ENCODE peak calls at places on chromosomes 6 and 20, in ten cellular contexts. L is AG04450; D is GM23338; N is lung; I is right cardiac atrium; J is CD8-positive, alpha-beta memory T cell; G is mucosa of descending colon; O is effector memory CD4-positive, alpha-beta T cell; Q is mammary epithelial cell; B is CD8-positive, alpha-beta T cell. W is an unnamed sample.

GRCh38 chr20:50663095-50663821 is 28.1 kb downstream of the RIPOR3 start:
- DNase-seq in L (no peak), D (peak), N (peak), I (no peak), J (no peak), G (no peak), O (no peak), Q (peak), B (no peak), W (no peak)

GRCh38 chr6:167733740-167734661 is 92.7 kb upstream of the AFDN start:
- DNase-seq in L (no peak), D (no peak), N (no peak), I (no peak), J (no peak), G (no peak), O (no peak), Q (no peak), B (no peak), W (no peak)

GRCh38 chr6:3848380-3848779 is 793 bp upstream of the FAM50B start:
- DNase-seq in L (no peak), D (peak), N (no peak), I (no peak), J (no peak), G (no peak), O (no peak), Q (peak), B (no peak), W (no peak)

GRCh38 chr20:22474215-22474614 is 110.2 kb downstream of the FOXA2 start:
- DNase-seq in L (no peak), D (no peak), N (no peak), I (no peak), J (no peak), G (no peak), O (no peak), Q (no peak), B (no peak), W (no peak)

GRCh38 chr6:111469543-111469942 is 13.5 kb downstream of the REV3L start:
- DNase-seq in L (no peak), D (peak), N (no peak), I (no peak), J (no peak), G (no peak), O (no peak), Q (no peak), B (no peak), W (no peak)

GRCh38 chr6:135496805-135497411 is 632 bp downstream of the AHI1 start:
- DNase-seq in L (no peak), D (no peak), N (no peak), I (no peak), J (no peak), G (no peak), O (no peak), Q (no peak), B (no peak), W (no peak)

GRCh38 chr20:48685300-48685699 is 142.5 kb downstream of the PREX1 start:
- DNase-seq in L (no peak), D (no peak), N (no peak), I (no peak), J (no peak), G (no peak), O (no peak), Q (no peak), B (no peak), W (no peak)

GRCh38 chr6:121520337-121521163 is 85.1 kb downstream of the GJA1 start:
- DNase-seq in L (peak), D (peak), N (no peak), I (no peak), J (no peak), G (no peak), O (no peak), Q (peak), B (no peak), W (no peak)

GRCh38 chr6:161273356-161273751 is 507 bp downstream of the AGPAT4 start:
- DNase-seq in L (no peak), D (no peak), N (no peak), I (no peak), J (peak), G (no peak), O (peak), Q (peak), B (no peak), W (peak)

GRCh38 chr20:42181064-42181463 is 562.9 kb upstream of the CHD6 start:
- DNase-seq in L (no peak), D (no peak), N (no peak), I (no peak), J (no peak), G (no peak), O (no peak), Q (no peak), B (no peak), W (no peak)

GRCh38 chr6:133966654-133967300 is 13.8 kb downstream of the TBPL1 start:
- DNase-seq in L (no peak), D (no peak), N (no peak), I (no peak), J (no peak), G (no peak), O (no peak), Q (no peak), B (no peak), W (no peak)

GRCh38 chr6:136795996-136796395 is 3.7 kb upstream of the MAP3K5 start:
- DNase-seq in L (peak), D (no peak), N (no peak), I (no peak), J (no peak), G (no peak), O (no peak), Q (no peak), B (no peak), W (no peak)

GRCh38 chr6:166615059-166615770 is 11.8 kb downstream of the RPS6KA2 start:
- DNase-seq in L (no peak), D (no peak), N (no peak), I (no peak), J (no peak), G (peak), O (no peak), Q (no peak), B (no peak), W (no peak)

GRCh38 chr20:19886666-19887288 is 128.7 kb downstream of the RIN2 start:
- DNase-seq in L (no peak), D (peak), N (no peak), I (no peak), J (no peak), G (no peak), O (no peak), Q (peak), B (no peak), W (no peak)

GRCh38 chr20:16607364-16608264 is 34.4 kb upstream of the KIF16B start:
- DNase-seq in L (no peak), D (no peak), N (no peak), I (no peak), J (no peak), G (peak), O (no peak), Q (no peak), B (no peak), W (no peak)

DNA sequence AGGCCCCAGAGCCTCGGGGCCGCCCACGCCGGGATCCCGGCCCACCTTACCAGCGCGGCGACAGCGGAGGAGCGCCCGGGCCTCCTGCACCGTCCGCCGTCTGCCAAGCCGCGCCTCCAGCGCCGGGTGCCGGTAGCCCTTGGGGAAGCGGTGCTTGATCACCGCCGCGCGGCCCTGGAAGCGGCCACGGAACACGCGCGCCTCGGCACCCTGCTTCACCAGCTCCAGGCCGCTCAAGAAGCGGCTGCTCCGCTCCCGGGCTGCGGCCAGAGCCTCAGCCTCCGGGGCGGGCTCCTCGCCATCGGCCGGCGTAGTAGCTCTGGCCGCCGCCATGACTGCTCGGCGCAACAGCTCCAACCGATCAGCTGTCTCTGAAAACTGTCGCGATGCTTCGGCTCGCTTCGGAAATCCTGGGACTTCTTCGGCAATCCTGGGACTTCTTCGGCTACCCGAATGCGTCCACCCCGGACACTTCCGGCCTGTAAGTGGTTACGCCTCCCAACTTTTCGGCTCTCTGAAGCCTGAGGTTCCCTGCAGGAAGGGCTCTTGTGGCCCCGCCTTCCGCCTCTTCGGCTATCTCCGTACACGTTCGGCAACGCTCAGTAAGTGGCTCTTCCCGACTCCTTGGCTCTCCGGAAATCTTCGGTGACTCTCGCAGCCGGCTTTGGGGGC is at the start of gene TP53RK:
- DNase-seq in L (peak), D (peak), N (peak), I (peak), J (peak), G (peak), O (peak), Q (peak), B (peak), W (peak)
- H3K4me3 ChIP-seq in L (peak), D (peak), N (peak), I (peak), J (peak), G (peak), O (peak), Q (peak), B (peak), W (peak)

GRCh38 chr20:44646641-44647274 is 4.7 kb downstream of the ADA start:
- DNase-seq in L (no peak), D (no peak), N (no peak), I (no peak), J (no peak), G (no peak), O (no peak), Q (no peak), B (no peak), W (no peak)
- H3K4me3 ChIP-seq in L (no peak), D (no peak), N (no peak), I (no peak), J (peak), G (no peak), O (peak), Q (no peak), B (peak), W (peak)

GRCh38 chr20:1942061-1942460 is 46.9 kb downstream of the SIRPA start:
- DNase-seq in L (no peak), D (no peak), N (no peak), I (peak), J (no peak), G (no peak), O (no peak), Q (no peak), B (no peak), W (no peak)
- H3K4me3 ChIP-seq in L (no peak), D (no peak), N (no peak), I (no peak), J (no peak), G (no peak), O (no peak), Q (no peak), B (no peak), W (no peak)

GRCh38 chr20:38649275-38649891 is 47.8 kb downstream of the ARHGAP40 start:
- DNase-seq in L (no peak), D (peak), N (no peak), I (no peak), J (no peak), G (no peak), O (no peak), Q (no peak), B (no peak), W (no peak)

GRCh38 chr20:38644588-38644987 is 43.0 kb downstream of the ARHGAP40 start:
- DNase-seq in L (no peak), D (no peak), N (no peak), I (no peak), J (no peak), G (no peak), O (no peak), Q (no peak), B (no peak), W (no peak)

GRCh38 chr20:38645980-38646858 is 44.6 kb downstream of the ARHGAP40 start:
- DNase-seq in L (peak), D (peak), N (peak), I (peak), J (peak), G (peak), O (peak), Q (peak), B (peak), W (peak)

GRCh38 chr20:38642498-38642897 is 40.9 kb downstream of the ARHGAP40 start:
- DNase-seq in L (no peak), D (no peak), N (no peak), I (no peak), J (no peak), G (no peak), O (no peak), Q (no peak), B (no peak), W (no peak)

DNA sequence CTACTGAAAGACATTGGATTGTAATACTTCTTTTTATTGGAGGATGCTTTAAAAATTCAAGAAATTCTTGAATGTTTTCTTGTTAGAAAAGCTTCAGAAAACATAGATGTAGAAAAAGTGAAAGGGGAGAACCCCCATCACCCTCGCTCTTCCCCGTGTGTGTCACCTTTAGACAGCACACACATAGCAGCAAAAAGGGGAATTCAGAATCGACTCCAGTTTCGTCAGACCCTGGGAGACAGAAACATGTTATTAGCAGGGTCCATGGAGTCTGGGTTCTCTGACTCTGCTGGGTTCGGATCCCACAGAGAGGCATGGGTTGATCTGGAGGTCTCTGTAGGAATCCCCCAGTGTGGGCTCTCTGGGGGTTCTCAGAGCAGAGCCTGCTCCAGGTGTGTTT is 43.7 kb downstream of the ARHGAP40 start:
- DNase-seq in L (no peak), D (no peak), N (no peak), I (no peak), J (no peak), G (no peak), O (no peak), Q (no peak), B (no peak), W (no peak)
- H3K4me3 ChIP-seq in L (no peak), D (no peak), N (no peak), I (no peak), J (no peak), G (no peak), O (no peak), Q (no peak), B (no peak), W (no peak)

GRCh38 chr6:122614303-122614702 is 4.1 kb downstream of the PKIB start:
- DNase-seq in L (no peak), D (no peak), N (no peak), I (no peak), J (no peak), G (no peak), O (no peak), Q (no peak), B (no peak), W (no peak)

GRCh38 chr6:122609881-122610689 is at the start of gene PKIB:
- DNase-seq in L (no peak), D (peak), N (peak), I (peak), J (peak), G (peak), O (peak), Q (peak), B (peak), W (no peak)

GRCh38 chr6:122615409-122615808 is 5.2 kb downstream of the PKIB start:
- DNase-seq in L (no peak), D (no peak), N (no peak), I (no peak), J (no peak), G (no peak), O (no peak), Q (no peak), B (no peak), W (no peak)

GRCh38 chr6:122612838-122613237 is 2.6 kb downstream of the PKIB start:
- DNase-seq in L (no peak), D (no peak), N (no peak), I (no peak), J (no peak), G (no peak), O (no peak), Q (no peak), B (no peak), W (no peak)

GRCh38 chr6:122610690-122611455 is 668 bp downstream of the PKIB start:
- DNase-seq in L (no peak), D (peak), N (peak), I (peak), J (peak), G (peak), O (no peak), Q (peak), B (peak), W (peak)
- H3K4me3 ChIP-seq in L (peak), D (peak), N (peak), I (peak), J (peak), G (peak), O (peak), Q (peak), B (peak), W (peak)

W was measured in CD4-positive, CD25-positive, alpha-beta regulatory T cell.